ENCODE peak calls at places on chromosome 12, in eight cellular contexts. N is cardiac muscle cell; R is activated T-helper 1 cell treated with anti-CD3 and anti-CD28 coated beads, Interleukin-2, amount 50 U/mL, for 16 hours; A is lung microvascular endothelial cell; E is EH; K is A549; Y is kidney; U is fibroblast of mammary gland. M is an unnamed sample.

GRCh38 chr12:6370994-6371754 is 4.2 kb downstream of the SCNN1A start:
- DNase-seq in N (no peak), R (no peak), A (peak; percentile 16), E (peak; percentile 63), K (peak; percentile 99), Y (peak; percentile 89), U (peak; percentile 77), M (peak; percentile 76)

GRCh38 chr12:1928439-1929121 is 10.1 kb upstream of the CACNA2D4 start:
- DNase-seq in N (no peak), R (no peak), A (no peak), E (no peak), K (no peak), Y (no peak), U (no peak), M (no peak)

GRCh38 chr12:122355702-122356101 is 66.8 kb downstream of the CLIP1 start:
- DNase-seq in N (no peak), R (no peak), A (no peak), E (no peak), K (no peak), Y (no peak), U (no peak), M (no peak)

GRCh38 chr12:95102916-95103671 is 29.7 kb upstream of the NR2C1 start:
- DNase-seq in N (no peak), R (no peak), A (peak; percentile 24), E (peak; percentile 93), K (peak; percentile 91), Y (no peak), U (peak; percentile 82), M (peak; percentile 92)

GRCh38 chr12:56978397-56979138 is 21.2 kb upstream of the RDH16 start:
- DNase-seq in N (no peak), R (no peak), A (no peak), E (no peak), K (no peak), Y (no peak), U (no peak), M (no peak)

GRCh38 chr12:131375972-131376345 is 334.9 kb upstream of the SFSWAP start:
- DNase-seq in N (no peak), R (no peak), A (no peak), E (no peak), K (no peak), Y (no peak), U (no peak), M (no peak)

GRCh38 chr12:103012884-103013283 is 55.4 kb downstream of the ASCL1 start:
- DNase-seq in N (no peak), R (no peak), A (no peak), E (no peak), K (no peak), Y (no peak), U (no peak), M (no peak)

GRCh38 chr12:20493924-20494323 is 125.6 kb downstream of the PDE3A start:
- DNase-seq in N (no peak), R (no peak), A (no peak), E (peak; percentile 83), K (peak; percentile 66), Y (no peak), U (no peak), M (no peak)

GRCh38 chr12:60630796-60631195 is 1035.0 kb downstream of the SLC16A7 start:
- DNase-seq in N (no peak), R (no peak), A (no peak), E (no peak), K (no peak), Y (no peak), U (no peak), M (no peak)

M was measured in astrocyte.